ENCODE peak calls at places on chromosome 4, in nine cellular contexts. P, L, N, U, H, F, I, V and W are unnamed samples.

GRCh38 chr4:89001647-89002518 is 55.1 kb downstream of the FAM13A start:
- DNase-seq in P (no peak), L (no peak), N (no peak), U (no peak), H (no peak), F (no peak), I (no peak), V (no peak), W (no peak)

GRCh38 chr4:183407635-183408463 is 36.6 kb upstream of the CDKN2AIP start:
- DNase-seq in P (no peak), L (no peak), N (no peak), U (no peak), H (no peak), F (no peak), I (no peak), V (no peak), W (no peak)

GRCh38 chr4:161160718-161161117 is 1003.1 kb downstream of the FSTL5 start:
- DNase-seq in P (no peak), L (no peak), N (no peak), U (no peak), H (no peak), F (no peak), I (no peak), V (no peak), W (no peak)

GRCh38 chr4:47278631-47279030 is 184.9 kb downstream of the COMMD8 start:
- DNase-seq in P (no peak), L (no peak), N (no peak), U (no peak), H (no peak), F (no peak), I (no peak), V (no peak), W (no peak)

GRCh38 chr4:69546121-69546520 is 50.4 kb upstream of the UGT2B4 start:
- DNase-seq in P (no peak), L (no peak), N (no peak), U (no peak), H (no peak), F (no peak), I (no peak), V (no peak), W (no peak)

GRCh38 chr4:133711817-133712216 is 489.8 kb downstream of the PABPC4L start:
- DNase-seq in P (no peak), L (no peak), N (no peak), U (no peak), H (no peak), F (peak; percentile 0), I (no peak), V (no peak), W (no peak)

GRCh38 chr4:134510544-134510943 is 309.0 kb upstream of the PABPC4L start:
- DNase-seq in P (no peak), L (no peak), N (no peak), U (no peak), H (no peak), F (no peak), I (no peak), V (no peak), W (no peak)

GRCh38 chr4:138494931-138495330 is 252.8 kb upstream of the SLC7A11 start:
- DNase-seq in P (peak; percentile 33), L (peak; percentile 49), N (no peak), U (no peak), H (no peak), F (peak; percentile 20), I (no peak), V (no peak), W (no peak)

GRCh38 chr4:108814327-108814726 is 51.5 kb upstream of the ETNPPL start:
- DNase-seq in P (peak; percentile 41), L (no peak), N (no peak), U (no peak), H (no peak), F (no peak), I (no peak), V (no peak), W (no peak)

GRCh38 chr4:88097301-88097700 is 61.1 kb downstream of the ABCG2 start:
- DNase-seq in P (no peak), L (no peak), N (no peak), U (no peak), H (no peak), F (peak; percentile 2), I (no peak), V (no peak), W (no peak)

GRCh38 chr4:5383191-5383980 is 325.0 kb downstream of the EVC2 start:
- DNase-seq in P (no peak), L (no peak), N (no peak), U (no peak), H (no peak), F (no peak), I (no peak), V (no peak), W (no peak)

GRCh38 chr4:139454646-139455045 is 725 bp downstream of the RAB33B start:
- DNase-seq in P (no peak), L (no peak), N (no peak), U (no peak), H (no peak), F (no peak), I (no peak), V (no peak), W (no peak)

GRCh38 chr4:18882468-18882867 is 860.9 kb upstream of the LCORL start:
- DNase-seq in P (no peak), L (no peak), N (peak; percentile 34), U (no peak), H (no peak), F (peak; percentile 74), I (no peak), V (no peak), W (no peak)

GRCh38 chr4:114077610-114078009 is 98.2 kb upstream of the ARSJ start:
- DNase-seq in P (no peak), L (peak; percentile 44), N (peak; percentile 59), U (no peak), H (no peak), F (peak; percentile 90), I (no peak), V (peak; percentile 26), W (no peak)

GRCh38 chr4:70706516-70706915 is 15.2 kb upstream of the RUFY3 start:
- DNase-seq in P (no peak), L (no peak), N (no peak), U (no peak), H (no peak), F (no peak), I (no peak), V (no peak), W (no peak)

GRCh38 chr4:152581536-152582160 is 45.8 kb upstream of the FBXW7 start:
- DNase-seq in P (no peak), L (no peak), N (no peak), U (no peak), H (no peak), F (no peak), I (no peak), V (no peak), W (no peak)
- TF ChIP-seq CTCF in P (no peak), L (no peak), N (peak; percentile 19), U (peak; percentile 39), H (no peak), F (peak; percentile 42), I (no peak), V (no peak), W (peak; percentile 17)

GRCh38 chr4:188719794-188720193 is 580.6 kb downstream of the TRIML1 start:
- DNase-seq in P (no peak), L (no peak), N (no peak), U (no peak), H (no peak), F (no peak), I (no peak), V (no peak), W (no peak)
- TF ChIP-seq CTCF in P (no peak), L (no peak), N (peak; percentile 31), U (peak; percentile 60), H (no peak), F (peak; percentile 57), I (no peak), V (no peak), W (peak; percentile 46)

GRCh38 chr4:78591404-78591803 is 39.8 kb downstream of the ANXA3 start:
- DNase-seq in P (no peak), L (no peak), N (no peak), U (no peak), H (no peak), F (no peak), I (no peak), V (no peak), W (no peak)

GRCh38 chr4:78596111-78596742 is 44.7 kb downstream of the ANXA3 start:
- DNase-seq in P (no peak), L (no peak), N (no peak), U (no peak), H (no peak), F (no peak), I (peak; percentile 43), V (no peak), W (no peak)

GRCh38 chr4:78588894-78589545 is 37.5 kb downstream of the ANXA3 start:
- DNase-seq in P (no peak), L (no peak), N (no peak), U (no peak), H (no peak), F (no peak), I (no peak), V (no peak), W (no peak)

GRCh38 chr4:78592104-78592783 is 40.7 kb downstream of the ANXA3 start:
- DNase-seq in P (peak; percentile 44), L (no peak), N (no peak), U (no peak), H (no peak), F (no peak), I (no peak), V (no peak), W (no peak)
- TF ChIP-seq CTCF in P (peak; percentile 49), L (no peak), N (peak; percentile 20), U (peak; percentile 58), H (no peak), F (peak; percentile 54), I (no peak), V (peak; percentile 14), W (peak; percentile 50)

GRCh38 chr4:121824950-121825349 is 1.3 kb upstream of the CCNA2 start:
- DNase-seq in P (no peak), L (no peak), N (no peak), U (no peak), H (no peak), F (no peak), I (no peak), V (no peak), W (no peak)

GRCh38 chr4:121823505-121824170 is at the start of gene CCNA2:
- DNase-seq in P (peak; percentile 98), L (peak; percentile 90), N (peak; percentile 89), U (peak; percentile 95), H (peak; percentile 97), F (peak; percentile 96), I (peak; percentile 97), V (peak; percentile 98), W (peak; percentile 91)

GRCh38 chr4:121822047-121822446 is 1.6 kb downstream of the CCNA2 start:
- DNase-seq in P (no peak), L (no peak), N (no peak), U (no peak), H (no peak), F (no peak), I (no peak), V (no peak), W (no peak)

GRCh38 chr4:121822796-121823504 is 733 bp downstream of the CCNA2 start:
- DNase-seq in P (peak; percentile 72), L (no peak), N (no peak), U (no peak), H (peak; percentile 22), F (peak; percentile 41), I (peak; percentile 25), V (peak; percentile 37), W (peak; percentile 30)

DNA sequence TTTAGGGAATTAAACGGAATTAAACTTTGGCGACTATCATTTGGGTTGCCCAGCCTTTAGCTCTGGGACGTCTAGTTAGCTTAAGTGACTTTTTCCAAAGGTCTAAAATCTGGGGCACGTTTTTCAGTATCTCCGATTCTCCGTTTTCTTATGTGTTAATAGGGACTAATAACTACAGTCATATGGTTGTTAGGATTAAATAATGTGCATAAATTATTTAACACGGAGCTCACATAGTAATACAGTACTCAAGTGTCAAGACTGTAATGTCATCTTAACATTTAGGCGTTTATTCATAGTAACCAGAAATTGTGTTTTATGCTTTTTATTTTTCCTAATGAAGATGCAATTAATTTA is 466 bp upstream of the CCNA2 start:
- DNase-seq in P (no peak), L (no peak), N (no peak), U (no peak), H (no peak), F (no peak), I (no peak), V (no peak), W (no peak)
- TF ChIP-seq CTCF in P (no peak), L (no peak), N (no peak), U (no peak), H (no peak), F (no peak), I (no peak), V (no peak), W (no peak)